ENCODE peak calls at places on chromosomes 1 and 21, in seven cellular contexts. W, I, D, M, R, K and G are unnamed samples.

GRCh38 chr1:31055953-31056352 is 9.6 kb downstream of the PUM1 start:
- DNase-seq in K (no peak), M (no peak), D (no peak), R (no peak), W (no peak), I (no peak), G (no peak)

GRCh38 chr1:225914391-225914790 is 9.7 kb downstream of the PYCR2 start:
- DNase-seq in W (no peak), R (no peak), M (no peak), D (no peak), K (no peak), I (no peak), G (no peak)

GRCh38 chr21:43910460-43910859 is 45.4 kb downstream of the AGPAT3 start:
- DNase-seq in D (no peak), I (no peak), R (no peak), K (no peak), M (no peak), W (no peak), G (no peak)

GRCh38 chr1:87560961-87561360 is 232.3 kb downstream of the LMO4 start:
- DNase-seq in I (no peak), M (no peak), K (no peak), W (no peak), D (no peak), R (no peak), G (no peak)

GRCh38 chr1:100299521-100300222 is 33.7 kb downstream of the RTCA start:
- DNase-seq in M (no peak), R (no peak), I (no peak), D (no peak), W (no peak), K (no peak), G (no peak)

GRCh38 chr1:63893976-63894375 is 120.2 kb downstream of the ROR1 start:
- DNase-seq in R (no peak), I (no peak), M (no peak), K (peak; percentile 84), D (no peak), W (no peak), G (no peak)

GRCh38 chr1:15786581-15786980 is 20.9 kb downstream of the UQCRHL start:
- DNase-seq in D (no peak), K (no peak), W (no peak), M (peak; percentile 30), I (no peak), R (no peak), G (no peak)

GRCh38 chr1:184686540-184686939 is 68.1 kb downstream of the EDEM3 start:
- DNase-seq in K (peak; percentile 23), D (no peak), W (peak; percentile 2), I (no peak), R (no peak), M (no peak), G (no peak)

GRCh38 chr1:226134170-226135058 is 52.1 kb downstream of the ACBD3 start:
- DNase-seq in I (no peak), D (no peak), R (no peak), M (no peak), W (no peak), K (no peak), G (no peak)

GRCh38 chr1:110259770-110260169 is 49.7 kb downstream of the KCNC4 start:
- DNase-seq in D (no peak), M (no peak), W (no peak), K (no peak), I (no peak), R (no peak), G (no peak)

GRCh38 chr1:116164056-116164889 is 53.1 kb downstream of the MAB21L3 start:
- DNase-seq in I (no peak), D (no peak), M (no peak), K (no peak), W (no peak), R (no peak), G (no peak)

GRCh38 chr1:24464378-24464770 is 38.3 kb upstream of the RCAN3 start:
- DNase-seq in K (no peak), I (no peak), M (no peak), W (no peak), R (no peak), D (no peak), G (no peak)

GRCh38 chr1:6466023-6466422 is at the start of gene TNFRSF25:
- DNase-seq in K (no peak), D (no peak), M (no peak), W (no peak), I (no peak), R (no peak), G (no peak)

GRCh38 chr1:19342077-19342775 is 30.1 kb downstream of the SLC66A1 start:
- DNase-seq in W (peak; percentile 49), D (no peak), M (peak; percentile 60), R (no peak), K (no peak), I (no peak), G (no peak)

GRCh38 chr1:90046635-90047034 is 51.7 kb downstream of the ZNF326 start:
- DNase-seq in I (no peak), K (no peak), W (no peak), R (no peak), M (no peak), D (no peak), G (no peak)

GRCh38 chr1:155064813-155065436 is 1.4 kb downstream of the EFNA4 start:
- DNase-seq in I (no peak), D (no peak), R (no peak), W (no peak), K (no peak), M (no peak), G (no peak)

GRCh38 chr1:57124170-57124569 is 158.4 kb upstream of the C8B start:
- DNase-seq in R (no peak), K (no peak), W (no peak), D (no peak), I (no peak), M (no peak), G (no peak)

GRCh38 chr1:156712626-156713025 is 7.2 kb upstream of the CRABP2 start:
- DNase-seq in M (no peak), D (no peak), R (no peak), W (no peak), K (no peak), I (no peak), G (no peak)

GRCh38 chr1:209893751-209894150 is 44.3 kb upstream of the SYT14 start:
- DNase-seq in D (no peak), W (no peak), K (peak; percentile 0), I (no peak), R (no peak), M (no peak), G (no peak)

GRCh38 chr1:180157576-180158057 is 2.9 kb downstream of the QSOX1 start:
- DNase-seq in M (no peak), R (peak; percentile 23), I (no peak), D (peak; percentile 76), W (no peak), K (peak; percentile 12), G (no peak)

GRCh38 chr1:155909894-155910293 is 1.3 kb downstream of the RIT1 start:
- DNase-seq in M (no peak), W (no peak), R (no peak), I (no peak), D (no peak), K (peak; percentile 71), G (no peak)

GRCh38 chr1:40753142-40753882 is 30.3 kb upstream of the KCNQ4 start:
- DNase-seq in W (no peak), R (no peak), K (no peak), I (no peak), M (no peak), D (no peak), G (no peak)

GRCh38 chr21:44714905-44715304 is 3.5 kb upstream of the TSPEAR start:
- DNase-seq in M (no peak), R (no peak), I (no peak), W (no peak), K (no peak), D (no peak), G (peak; percentile 6)

GRCh38 chr1:8879348-8880067 is 1.0 kb upstream of the ENO1 start:
- DNase-seq in K (peak; percentile 89), M (peak; percentile 37), W (no peak), D (peak; percentile 52), I (no peak), R (no peak), G (no peak)

GRCh38 chr1:244187310-244187709 is 136.2 kb downstream of the ZBTB18 start:
- DNase-seq in M (no peak), R (no peak), D (no peak), I (no peak), W (no peak), K (no peak), G (no peak)

GRCh38 chr1:71561729-71562128 is 480.9 kb upstream of the ZRANB2 start:
- DNase-seq in D (no peak), M (no peak), K (peak; percentile 10), R (no peak), W (peak; percentile 23), I (no peak), G (no peak)

GRCh38 chr21:37348664-37349063 is 17.9 kb upstream of the DYRK1A start:
- DNase-seq in R (peak; percentile 15), I (no peak), W (no peak), K (no peak), D (no peak), M (no peak), G (no peak)

GRCh38 chr1:204520834-204521709 is 4.9 kb downstream of the MDM4 start:
- DNase-seq in R (peak; percentile 55), K (peak; percentile 87), M (no peak), W (no peak), I (no peak), D (no peak), G (no peak)

GRCh38 chr1:80542231-80542630 is 1258.5 kb upstream of the ADGRL2 start:
- DNase-seq in W (no peak), R (no peak), M (no peak), D (no peak), I (no peak), K (peak; percentile 14), G (no peak)

GRCh38 chr1:54885863-54886723 is 902 bp downstream of the DHCR24 start:
- DNase-seq in D (peak; percentile 81), K (peak; percentile 76), M (no peak), I (no peak), W (no peak), R (peak; percentile 36), G (peak; percentile 54)

GRCh38 chr1:210771131-210771530 is 362.8 kb downstream of the KCNH1 start:
- DNase-seq in M (no peak), I (no peak), K (no peak), D (no peak), W (no peak), R (no peak), G (no peak)

GRCh38 chr1:48471603-48472576 is at the start of gene SPATA6:
- DNase-seq in K (peak; percentile 94), I (peak; percentile 94), R (peak; percentile 97), M (peak; percentile 98), D (peak; percentile 92), W (peak; percentile 92), G (peak; percentile 97)

GRCh38 chr1:28663871-28664470 is 4.6 kb upstream of the GMEB1 start:
- DNase-seq in W (no peak), K (no peak), D (no peak), R (no peak), M (no peak), I (no peak), G (no peak)

GRCh38 chr1:204633665-204634064 is 51.9 kb downstream of the LRRN2 start:
- DNase-seq in I (no peak), R (no peak), W (no peak), M (peak; percentile 22), D (no peak), K (no peak), G (no peak)